ENCODE peak calls at places on chromosomes 16 and 17, in seven cellular contexts. I, Q, Z, E, R, F and M are unnamed samples. For H3K9me3, the result is how much of the 10 kb centered on the place peaks cover.

GRCh38 chr17:47301161-47301560 is 22.6 kb upstream of the EFCAB13 start:
- DNase-seq in I (no peak), Q (no peak), Z (no peak), E (no peak), R (no peak), F (no peak), M (no peak)

GRCh38 chr17:38881600-38882191 is 11.8 kb downstream of the LASP1 start:
- DNase-seq in I (peak), Q (no peak), Z (no peak), E (peak), R (peak), F (peak), M (peak)

GRCh38 chr17:41651625-41652460 is 27.5 kb upstream of the KRT17 start:
- DNase-seq in I (peak), Q (no peak), Z (no peak), E (peak), R (no peak), F (peak), M (peak)

GRCh38 chr17:40480501-40481003 is 20.9 kb downstream of the TNS4 start:
- DNase-seq in I (no peak), Q (no peak), Z (peak), E (no peak), R (peak), F (peak), M (peak)

GRCh38 chr17:15516150-15516549 is 47.1 kb downstream of the TVP23C start:
- DNase-seq in I (no peak), Q (no peak), Z (no peak), E (no peak), R (no peak), F (no peak), M (peak)

GRCh38 chr16:24747425-24747824 is 18.0 kb downstream of the TNRC6A start:
- DNase-seq in I (no peak), Q (no peak), Z (no peak), E (no peak), R (no peak), F (no peak), M (no peak)

GRCh38 chr17:28968269-28968913 is 17.1 kb upstream of the PHF12 start:
- DNase-seq in I (no peak), Q (no peak), Z (no peak), E (no peak), R (no peak), F (no peak), M (peak)

GRCh38 chr16:68361485-68361884 is 50.7 kb downstream of the PRMT7 start:
- DNase-seq in I (no peak), Q (no peak), Z (no peak), E (peak), R (no peak), F (no peak), M (peak)

GRCh38 chr16:68013440-68013839 is 2.3 kb downstream of the DPEP2NB start:
- DNase-seq in I (no peak), Q (no peak), Z (no peak), E (no peak), R (no peak), F (no peak), M (no peak)

GRCh38 chr17:57694051-57694450 is 51.0 kb downstream of the CCDC182 start:
- DNase-seq in I (no peak), Q (no peak), Z (no peak), E (no peak), R (no peak), F (no peak), M (peak)

GRCh38 chr17:400257-400656 is 47.6 kb upstream of the RPH3AL start:
- DNase-seq in I (no peak), Q (no peak), Z (no peak), E (no peak), R (no peak), F (no peak), M (no peak)

GRCh38 chr16:35557731-35558130 is 2098.3 kb downstream of the TP53TG3F start:
- DNase-seq in I (no peak), Q (no peak), Z (no peak), E (no peak), R (no peak), F (no peak), M (no peak)

DNA sequence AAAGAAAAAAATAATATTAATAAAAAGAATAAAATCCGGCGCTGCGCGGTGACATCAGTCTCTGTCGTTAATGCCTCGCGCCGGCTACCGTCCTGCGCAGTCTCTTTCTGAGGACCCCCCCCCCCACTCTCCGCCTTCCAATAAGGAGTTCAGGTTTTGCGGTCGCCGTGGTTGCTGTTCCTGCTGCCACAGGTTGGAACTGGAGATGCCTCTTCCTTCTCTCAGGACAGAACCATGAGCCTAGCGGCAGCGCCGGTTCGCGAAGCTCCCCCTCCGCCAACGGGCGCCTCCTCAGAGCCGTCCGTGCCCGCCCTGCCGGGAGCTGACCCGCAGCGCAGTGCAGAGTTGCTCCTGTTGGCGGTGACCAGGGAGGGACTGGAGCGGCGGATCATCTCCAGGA is 2093.4 kb downstream of the TP53TG3F start:
- DNase-seq in I (no peak), Q (no peak), Z (no peak), E (peak), R (no peak), F (no peak), M (no peak)
- H3K9me3 ChIP-seq in I (under half), Q (under half), Z (under half), E (under half), R (under half), F (under half), M (half or more)

GRCh38 chr17:27218041-27218440 is 75.9 kb upstream of the WSB1 start:
- DNase-seq in I (no peak), Q (no peak), Z (no peak), E (no peak), R (no peak), F (no peak), M (no peak)

GRCh38 chr17:27222515-27222914 is 71.4 kb upstream of the WSB1 start:
- DNase-seq in I (no peak), Q (no peak), Z (no peak), E (no peak), R (no peak), F (no peak), M (no peak)

GRCh38 chr17:27217631-27218030 is 76.3 kb upstream of the WSB1 start:
- DNase-seq in I (no peak), Q (no peak), Z (no peak), E (no peak), R (no peak), F (no peak), M (no peak)

GRCh38 chr17:27216836-27217235 is 77.1 kb upstream of the WSB1 start:
- DNase-seq in I (no peak), Q (no peak), Z (no peak), E (no peak), R (no peak), F (no peak), M (no peak)

DNA sequence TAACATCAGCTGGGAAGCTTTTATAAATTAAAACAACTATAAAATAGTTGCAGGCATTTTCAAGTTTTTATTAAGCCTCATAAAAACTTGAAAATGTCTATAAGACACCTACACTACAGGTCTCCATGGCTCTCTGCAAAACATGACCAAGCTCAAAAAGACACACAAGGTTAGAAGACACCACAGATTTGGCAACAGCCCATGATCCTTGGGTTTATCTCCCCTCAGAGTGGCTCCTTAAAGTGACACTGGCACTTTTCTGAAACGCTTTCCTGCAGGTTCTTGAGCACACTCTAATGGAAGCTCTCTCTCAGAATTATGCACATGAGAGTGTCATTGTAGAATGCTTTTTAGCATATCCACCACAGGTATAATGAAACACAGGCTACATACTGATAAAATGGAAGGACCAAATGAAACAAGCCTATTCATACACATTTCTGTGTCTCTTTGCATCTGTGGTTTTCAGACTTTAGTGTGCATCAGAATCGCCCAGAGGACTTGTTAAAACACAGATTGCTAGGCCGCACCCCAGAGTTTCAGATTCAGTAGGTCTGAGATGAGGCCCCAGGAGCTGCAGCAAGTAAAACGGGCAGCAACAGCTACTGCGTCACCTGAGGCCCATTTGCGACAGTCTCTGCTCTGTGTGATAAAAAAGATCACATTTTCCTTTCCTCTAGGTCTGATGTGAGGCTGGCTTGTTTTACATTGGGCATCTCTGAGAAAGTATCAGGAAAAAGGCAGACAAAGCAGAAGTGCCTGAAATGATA is 75.0 kb upstream of the WSB1 start:
- DNase-seq in I (no peak), Q (no peak), Z (no peak), E (no peak), R (no peak), F (no peak), M (no peak)
- H3K9me3 ChIP-seq in I (under half), Q (under half), Z (under half), E (under half), R (under half), F (under half), M (under half)

DNA sequence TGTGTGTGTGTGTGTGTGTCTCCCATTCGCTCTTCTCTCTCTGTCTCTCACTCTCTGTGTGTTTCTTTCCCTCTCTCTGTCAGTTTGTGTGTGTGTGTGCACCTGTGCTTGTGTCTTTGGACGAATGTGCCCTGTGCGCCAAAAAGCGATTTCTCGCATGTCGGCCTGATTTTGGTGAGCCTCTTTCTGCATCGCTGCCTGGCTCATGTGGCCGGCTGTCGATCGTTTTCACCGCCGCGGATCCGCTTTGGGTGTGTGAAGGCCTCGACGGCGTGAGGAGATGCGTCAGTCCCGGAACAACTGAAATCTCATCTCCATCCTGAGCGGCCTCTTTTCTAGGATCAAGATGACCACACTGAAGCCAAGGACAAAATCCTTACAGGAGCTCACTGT is 609.0 kb downstream of the KCNJ18 start:
- DNase-seq in I (no peak), Q (no peak), Z (no peak), E (no peak), R (no peak), F (no peak), M (no peak)
- H3K9me3 ChIP-seq in I (under half), Q (half or more), Z (under half), E (under half), R (under half), F (half or more), M (under half)

GRCh38 chr16:88287219-88287618 is 95.5 kb upstream of the ZNF469 start:
- DNase-seq in I (no peak), Q (no peak), Z (no peak), E (peak), R (no peak), F (no peak), M (peak)
- H3K9me3 ChIP-seq in I (under half), Q (under half), Z (under half), E (under half), R (under half), F (under half), M (under half)

GRCh38 chr16:31920373-31920772 is 46.8 kb downstream of the ZNF267 start:
- DNase-seq in I (no peak), Q (no peak), Z (no peak), E (no peak), R (no peak), F (no peak), M (no peak)

GRCh38 chr16:31913668-31914067 is 40.1 kb downstream of the ZNF267 start:
- DNase-seq in I (no peak), Q (no peak), Z (no peak), E (no peak), R (no peak), F (no peak), M (no peak)

DNA sequence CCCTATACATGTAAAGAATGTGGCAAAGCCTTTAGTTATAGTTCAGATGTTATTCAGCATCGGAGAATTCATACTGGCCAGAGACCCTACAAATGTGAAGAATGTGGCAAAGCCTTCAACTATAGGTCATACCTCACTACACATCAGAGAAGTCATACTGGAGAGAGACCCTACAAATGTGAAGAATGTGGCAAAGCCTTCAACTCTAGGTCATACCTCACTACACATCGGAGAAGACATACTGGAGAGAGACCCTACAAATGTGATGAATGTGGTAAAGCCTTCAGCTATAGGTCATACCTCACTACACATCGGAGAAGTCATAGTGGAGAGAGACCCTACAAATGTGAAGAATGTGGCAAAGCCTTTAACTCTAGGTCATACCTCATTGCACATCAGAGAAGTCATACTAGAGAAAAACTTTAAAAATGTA is 42.5 kb downstream of the ZNF267 start:
- DNase-seq in I (no peak), Q (no peak), Z (no peak), E (no peak), R (no peak), F (no peak), M (no peak)
- H3K9me3 ChIP-seq in I (under half), Q (under half), Z (half or more), E (half or more), R (half or more), F (half or more), M (half or more)